ENCODE peak calls at places on chromosomes 6 and 20, in four cellular contexts. One of them, this sample, is unnamed.

GRCh38 chr20:10553326-10553984 is 118.3 kb downstream of the SLX4IP start:
- DNase-seq in ovary: peak; percentile 77
- DNase-seq in A549: peak; percentile 85
- DNase-seq in tibial nerve: peak; percentile 48
- DNase-seq in this sample: no peak

GRCh38 chr20:58555078-58555765 is 40.0 kb upstream of the APCDD1L start:
- DNase-seq in ovary: no peak
- DNase-seq in A549: peak; percentile 22
- DNase-seq in tibial nerve: no peak
- DNase-seq in this sample: no peak

GRCh38 chr20:36493801-36494114 is 47.6 kb upstream of the MYL9 start:
- DNase-seq in ovary: peak; percentile 81
- DNase-seq in A549: no peak
- DNase-seq in tibial nerve: peak; percentile 54
- DNase-seq in this sample: peak; percentile 87

GRCh38 chr6:142856607-142856856 is 88.4 kb downstream of the HIVEP2 start:
- DNase-seq in ovary: no peak
- DNase-seq in A549: no peak
- DNase-seq in tibial nerve: no peak
- DNase-seq in this sample: no peak

GRCh38 chr6:13355043-13355945 is 27.0 kb upstream of the TBC1D7 start:
- DNase-seq in ovary: no peak
- DNase-seq in A549: no peak
- DNase-seq in tibial nerve: no peak
- DNase-seq in this sample: no peak

GRCh38 chr6:139531148-139531547 is 156.7 kb upstream of the CITED2 start:
- DNase-seq in ovary: no peak
- DNase-seq in A549: no peak
- DNase-seq in tibial nerve: no peak
- DNase-seq in this sample: no peak

GRCh38 chr6:3280866-3281465 is 22.2 kb downstream of the PSMG4 start:
- DNase-seq in ovary: no peak
- DNase-seq in A549: no peak
- DNase-seq in tibial nerve: no peak
- DNase-seq in this sample: peak; percentile 78

GRCh38 chr20:19849341-19850189 is 91.5 kb downstream of the RIN2 start:
- DNase-seq in ovary: no peak
- DNase-seq in A549: no peak
- DNase-seq in tibial nerve: peak; percentile 27
- DNase-seq in this sample: no peak

GRCh38 chr20:11271319-11271718 is 597.5 kb upstream of the JAG1 start:
- DNase-seq in ovary: no peak
- DNase-seq in A549: no peak
- DNase-seq in tibial nerve: no peak
- DNase-seq in this sample: no peak

GRCh38 chr6:158752613-158753012 is 66.6 kb downstream of the EZR start:
- DNase-seq in ovary: no peak
- DNase-seq in A549: no peak
- DNase-seq in tibial nerve: no peak
- DNase-seq in this sample: peak; percentile 37

GRCh38 chr20:31758521-31758920 is 19.4 kb downstream of the TPX2 start:
- DNase-seq in ovary: no peak
- DNase-seq in A549: no peak
- DNase-seq in tibial nerve: no peak
- DNase-seq in this sample: no peak

GRCh38 chr20:31758991-31759390 is 19.9 kb downstream of the TPX2 start:
- DNase-seq in ovary: no peak
- DNase-seq in A549: no peak
- DNase-seq in tibial nerve: no peak
- DNase-seq in this sample: no peak

GRCh38 chr20:31760457-31761240 is 21.6 kb downstream of the TPX2 start:
- DNase-seq in ovary: no peak
- DNase-seq in A549: no peak
- DNase-seq in tibial nerve: no peak
- DNase-seq in this sample: no peak

DNA sequence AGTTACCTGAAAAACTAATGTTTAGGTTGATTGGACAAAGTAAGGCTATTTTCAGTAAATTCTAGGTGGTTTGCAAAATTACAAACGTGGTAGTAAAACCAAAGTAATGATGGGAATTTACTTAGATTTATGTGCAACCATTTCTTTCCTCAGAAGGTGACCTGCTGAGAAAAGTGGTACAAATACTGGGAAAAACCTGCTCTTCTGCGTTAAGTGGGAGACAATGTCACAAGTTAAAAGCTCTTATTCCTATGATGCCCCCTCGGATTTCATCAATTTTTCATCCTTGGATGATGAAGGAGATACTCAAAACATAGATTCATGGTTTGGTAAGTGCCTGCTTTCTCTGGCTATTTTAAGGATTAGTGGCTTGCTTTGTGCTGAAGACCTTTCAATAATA is 18.2 kb downstream of the TPX2 start:
- DNase-seq in ovary: no peak
- DNase-seq in A549: no peak
- DNase-seq in tibial nerve: no peak
- DNase-seq in this sample: no peak
- TF ChIP-seq EP300 in ovary: no peak
- TF ChIP-seq EP300 in A549: no peak
- TF ChIP-seq EP300 in tibial nerve: no peak
- TF ChIP-seq EP300 in this sample: no peak

GRCh38 chr6:50591135-50591534 is 122.2 kb upstream of the TFAP2D start:
- DNase-seq in ovary: no peak
- DNase-seq in A549: no peak
- DNase-seq in tibial nerve: no peak
- DNase-seq in this sample: no peak
- TF ChIP-seq EP300 in ovary: no peak
- TF ChIP-seq EP300 in A549: no peak
- TF ChIP-seq EP300 in tibial nerve: no peak
- TF ChIP-seq EP300 in this sample: no peak

DNA sequence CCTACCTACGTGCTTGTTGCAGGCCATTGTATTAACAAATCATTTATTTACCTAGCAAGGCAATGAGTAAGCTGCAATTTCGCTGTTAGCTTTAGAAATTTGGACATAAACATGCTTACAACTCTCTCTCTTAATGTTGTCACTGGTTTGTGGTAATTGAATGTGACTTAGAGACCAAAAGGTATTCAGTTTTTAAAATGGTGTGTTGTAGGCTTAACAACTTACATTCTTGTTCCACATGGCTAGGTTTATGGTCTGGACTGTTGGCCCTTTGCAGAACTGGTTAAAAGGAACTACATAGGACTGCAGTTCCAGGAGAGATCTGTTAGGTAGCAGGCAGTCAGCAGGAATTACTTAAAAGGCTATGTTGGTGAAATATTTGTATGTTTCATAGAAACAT is 10.3 kb upstream of the CTAGE9 start:
- DNase-seq in ovary: no peak
- DNase-seq in A549: no peak
- DNase-seq in tibial nerve: no peak
- DNase-seq in this sample: no peak
- TF ChIP-seq EP300 in ovary: no peak
- TF ChIP-seq EP300 in A549: no peak
- TF ChIP-seq EP300 in tibial nerve: no peak
- TF ChIP-seq EP300 in this sample: no peak

GRCh38 chr6:108650325-108650724 is 89.6 kb downstream of the FOXO3 start:
- DNase-seq in ovary: no peak
- DNase-seq in A549: no peak
- DNase-seq in tibial nerve: no peak
- DNase-seq in this sample: no peak

GRCh38 chr6:108652375-108652774 is 91.7 kb downstream of the FOXO3 start:
- DNase-seq in ovary: no peak
- DNase-seq in A549: no peak
- DNase-seq in tibial nerve: no peak
- DNase-seq in this sample: no peak

GRCh38 chr6:108650781-108651180 is 90.1 kb downstream of the FOXO3 start:
- DNase-seq in ovary: no peak
- DNase-seq in A549: no peak
- DNase-seq in tibial nerve: no peak
- DNase-seq in this sample: no peak

GRCh38 chr6:108651287-108651686 is 90.6 kb downstream of the FOXO3 start:
- DNase-seq in ovary: no peak
- DNase-seq in A549: no peak
- DNase-seq in tibial nerve: no peak
- DNase-seq in this sample: no peak

DNA sequence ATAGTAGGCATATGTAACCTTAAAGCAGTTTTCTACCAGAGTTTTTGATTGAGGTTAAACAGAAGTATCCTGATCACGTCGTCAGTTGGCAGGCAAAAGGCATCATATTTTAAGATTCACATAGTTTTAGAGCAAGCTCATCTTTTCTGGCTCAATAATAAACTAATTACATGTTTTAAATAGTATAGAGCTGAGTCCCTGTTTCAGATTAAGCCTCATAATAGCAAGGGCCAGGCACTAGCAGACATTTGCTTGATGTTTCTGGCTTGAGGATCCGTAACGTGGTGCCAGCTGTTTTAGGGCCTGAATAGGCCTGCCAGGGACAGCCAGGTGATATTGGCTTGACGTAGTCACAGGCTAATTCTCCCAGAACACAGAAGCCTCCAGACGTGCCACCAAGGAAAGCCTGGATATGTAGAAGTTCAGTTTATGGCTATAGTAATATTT is 91.1 kb downstream of the FOXO3 start:
- DNase-seq in ovary: no peak
- DNase-seq in A549: no peak
- DNase-seq in tibial nerve: no peak
- DNase-seq in this sample: no peak
- TF ChIP-seq EP300 in ovary: no peak
- TF ChIP-seq EP300 in A549: no peak
- TF ChIP-seq EP300 in tibial nerve: peak; percentile 69
- TF ChIP-seq EP300 in this sample: no peak

GRCh38 chr6:26552205-26552604 is 14.0 kb downstream of the HMGN4 start:
- DNase-seq in ovary: no peak
- DNase-seq in A549: no peak
- DNase-seq in tibial nerve: no peak
- DNase-seq in this sample: no peak

GRCh38 chr6:26553739-26554668 is 15.8 kb downstream of the HMGN4 start:
- DNase-seq in ovary: peak; percentile 88
- DNase-seq in A549: peak; percentile 86
- DNase-seq in tibial nerve: peak; percentile 70
- DNase-seq in this sample: no peak

GRCh38 chr6:26553264-26553738 is 15.1 kb downstream of the HMGN4 start:
- DNase-seq in ovary: peak; percentile 84
- DNase-seq in A549: peak; percentile 69
- DNase-seq in tibial nerve: peak; percentile 50
- DNase-seq in this sample: no peak

GRCh38 chr6:26552640-26553189 is 14.5 kb downstream of the HMGN4 start:
- DNase-seq in ovary: no peak
- DNase-seq in A549: no peak
- DNase-seq in tibial nerve: no peak
- DNase-seq in this sample: no peak

GRCh38 chr6:26550250-26550993 is 12.3 kb downstream of the HMGN4 start:
- DNase-seq in ovary: peak; percentile 78
- DNase-seq in A549: peak; percentile 79
- DNase-seq in tibial nerve: no peak
- DNase-seq in this sample: no peak
- TF ChIP-seq EP300 in ovary: no peak
- TF ChIP-seq EP300 in A549: no peak
- TF ChIP-seq EP300 in tibial nerve: no peak
- TF ChIP-seq EP300 in this sample: no peak

GRCh38 chr6:18235524-18235923 is 28.8 kb downstream of the DEK start:
- DNase-seq in ovary: no peak
- DNase-seq in A549: no peak
- DNase-seq in tibial nerve: no peak
- DNase-seq in this sample: no peak
- TF ChIP-seq EP300 in ovary: no peak
- TF ChIP-seq EP300 in A549: no peak
- TF ChIP-seq EP300 in tibial nerve: no peak
- TF ChIP-seq EP300 in this sample: no peak

GRCh38 chr6:111550195-111550594 is 55.5 kb downstream of the TRAF3IP2 start:
- DNase-seq in ovary: no peak
- DNase-seq in A549: no peak
- DNase-seq in tibial nerve: no peak
- DNase-seq in this sample: no peak

GRCh38 chr6:111550953-111551352 is 54.7 kb downstream of the TRAF3IP2 start:
- DNase-seq in ovary: no peak
- DNase-seq in A549: no peak
- DNase-seq in tibial nerve: no peak
- DNase-seq in this sample: no peak

GRCh38 chr6:111552241-111552744 is 53.4 kb downstream of the TRAF3IP2 start:
- DNase-seq in ovary: peak; percentile 77
- DNase-seq in A549: no peak
- DNase-seq in tibial nerve: peak; percentile 51
- DNase-seq in this sample: no peak

GRCh38 chr6:111552999-111553398 is 52.7 kb downstream of the TRAF3IP2 start:
- DNase-seq in ovary: no peak
- DNase-seq in A549: no peak
- DNase-seq in tibial nerve: no peak
- DNase-seq in this sample: no peak

DNA sequence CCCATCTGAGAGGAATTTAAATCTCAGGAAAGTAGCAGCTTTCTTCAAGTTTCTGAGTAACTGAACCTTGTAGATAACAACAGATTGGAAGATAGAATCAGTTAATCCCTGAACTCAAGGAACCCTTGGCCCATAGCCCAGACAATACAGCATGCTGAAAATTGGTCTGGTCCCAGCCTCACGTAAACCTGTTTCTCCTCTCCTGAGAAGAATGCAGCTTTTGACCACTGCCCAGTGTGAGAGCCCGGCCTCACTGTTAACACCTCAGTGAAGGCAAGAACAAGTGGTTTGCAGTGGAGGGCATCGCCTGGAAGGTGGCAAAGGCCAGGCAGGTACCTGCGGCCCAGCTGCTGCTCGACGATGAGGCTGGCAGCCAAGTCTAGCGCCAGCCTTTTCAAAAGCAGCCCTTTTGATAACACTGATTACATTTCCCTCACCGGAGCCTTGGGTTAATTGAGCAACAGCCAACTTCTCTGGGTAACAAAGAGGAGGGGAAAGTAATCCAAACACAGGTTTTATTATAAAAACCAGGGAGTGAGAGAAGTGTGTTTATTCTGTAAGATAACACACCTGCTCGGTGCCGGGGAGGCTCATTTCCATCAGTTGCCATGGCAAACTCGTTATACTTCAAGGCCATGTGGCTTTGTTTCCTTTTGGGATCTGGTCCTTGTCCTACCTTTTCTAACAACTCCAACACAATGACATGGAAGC is 54.0 kb downstream of the TRAF3IP2 start:
- DNase-seq in ovary: no peak
- DNase-seq in A549: no peak
- DNase-seq in tibial nerve: no peak
- DNase-seq in this sample: no peak
- TF ChIP-seq EP300 in ovary: no peak
- TF ChIP-seq EP300 in A549: no peak
- TF ChIP-seq EP300 in tibial nerve: no peak
- TF ChIP-seq EP300 in this sample: no peak